ENCODE peak calls at places on chromosomes 13 and 19, in seven cellular contexts. One of them, this sample, is unnamed.

GRCh38 chr19:7737215-7737614 is 5.3 kb upstream of the CLEC4G start:
- DNase-seq in GM12878: no peak
- DNase-seq in K562: no peak
- DNase-seq in SK-N-SH: no peak
- DNase-seq in transverse colon: no peak
- DNase-seq in esophagus muscularis mucosa: no peak
- DNase-seq in stomach: no peak
- DNase-seq in this sample: peak

GRCh38 chr13:53174550-53174949 is 145.9 kb downstream of the OLFM4 start:
- DNase-seq in GM12878: no peak
- DNase-seq in K562: no peak
- DNase-seq in SK-N-SH: no peak
- DNase-seq in transverse colon: no peak
- DNase-seq in esophagus muscularis mucosa: no peak
- DNase-seq in stomach: no peak
- DNase-seq in this sample: no peak

GRCh38 chr19:43725468-43725867 is 9.6 kb downstream of the IRGC start:
- DNase-seq in GM12878: peak
- DNase-seq in K562: no peak
- DNase-seq in SK-N-SH: no peak
- DNase-seq in transverse colon: no peak
- DNase-seq in esophagus muscularis mucosa: no peak
- DNase-seq in stomach: no peak
- DNase-seq in this sample: no peak

GRCh38 chr19:35013820-35014754 is 14.0 kb downstream of the GRAMD1A start:
- DNase-seq in GM12878: no peak
- DNase-seq in K562: no peak
- DNase-seq in SK-N-SH: peak
- DNase-seq in transverse colon: peak
- DNase-seq in esophagus muscularis mucosa: no peak
- DNase-seq in stomach: no peak
- DNase-seq in this sample: peak

GRCh38 chr13:62682788-62683187 is 1267.1 kb upstream of the PCDH20 start:
- DNase-seq in GM12878: no peak
- DNase-seq in K562: no peak
- DNase-seq in SK-N-SH: no peak
- DNase-seq in transverse colon: no peak
- DNase-seq in esophagus muscularis mucosa: no peak
- DNase-seq in stomach: no peak
- DNase-seq in this sample: no peak

GRCh38 chr13:113528101-113528797 is 37.7 kb upstream of the DCUN1D2 start:
- DNase-seq in GM12878: no peak
- DNase-seq in K562: no peak
- DNase-seq in SK-N-SH: no peak
- DNase-seq in transverse colon: no peak
- DNase-seq in esophagus muscularis mucosa: no peak
- DNase-seq in stomach: peak
- DNase-seq in this sample: peak

GRCh38 chr13:29434217-29434940 is 161.1 kb downstream of the SLC7A1 start:
- DNase-seq in GM12878: peak
- DNase-seq in K562: no peak
- DNase-seq in SK-N-SH: peak
- DNase-seq in transverse colon: no peak
- DNase-seq in esophagus muscularis mucosa: no peak
- DNase-seq in stomach: no peak
- DNase-seq in this sample: no peak

GRCh38 chr13:46382224-46382623 is 4.8 kb downstream of the RUBCNL start:
- DNase-seq in GM12878: no peak
- DNase-seq in K562: no peak
- DNase-seq in SK-N-SH: no peak
- DNase-seq in transverse colon: no peak
- DNase-seq in esophagus muscularis mucosa: no peak
- DNase-seq in stomach: no peak
- DNase-seq in this sample: no peak

GRCh38 chr19:18519962-18520847 is 1.7 kb downstream of the ELL start:
- DNase-seq in GM12878: no peak
- DNase-seq in K562: no peak
- DNase-seq in SK-N-SH: peak
- DNase-seq in transverse colon: peak
- DNase-seq in esophagus muscularis mucosa: no peak
- DNase-seq in stomach: peak
- DNase-seq in this sample: peak
- TF ChIP-seq EP300 in GM12878: no peak
- TF ChIP-seq EP300 in K562: no peak
- TF ChIP-seq EP300 in SK-N-SH: no peak
- TF ChIP-seq EP300 in transverse colon: no peak
- TF ChIP-seq EP300 in esophagus muscularis mucosa: no peak
- TF ChIP-seq EP300 in stomach: no peak
- TF ChIP-seq EP300 in this sample: no peak

GRCh38 chr19:58440556-58440955 is 603 bp upstream of the ZNF132 start:
- DNase-seq in GM12878: no peak
- DNase-seq in K562: no peak
- DNase-seq in SK-N-SH: no peak
- DNase-seq in transverse colon: no peak
- DNase-seq in esophagus muscularis mucosa: no peak
- DNase-seq in stomach: no peak
- DNase-seq in this sample: no peak

GRCh38 chr19:58434217-58434616 is 5.7 kb downstream of the ZNF132 start:
- DNase-seq in GM12878: no peak
- DNase-seq in K562: no peak
- DNase-seq in SK-N-SH: no peak
- DNase-seq in transverse colon: no peak
- DNase-seq in esophagus muscularis mucosa: no peak
- DNase-seq in stomach: no peak
- DNase-seq in this sample: no peak

DNA sequence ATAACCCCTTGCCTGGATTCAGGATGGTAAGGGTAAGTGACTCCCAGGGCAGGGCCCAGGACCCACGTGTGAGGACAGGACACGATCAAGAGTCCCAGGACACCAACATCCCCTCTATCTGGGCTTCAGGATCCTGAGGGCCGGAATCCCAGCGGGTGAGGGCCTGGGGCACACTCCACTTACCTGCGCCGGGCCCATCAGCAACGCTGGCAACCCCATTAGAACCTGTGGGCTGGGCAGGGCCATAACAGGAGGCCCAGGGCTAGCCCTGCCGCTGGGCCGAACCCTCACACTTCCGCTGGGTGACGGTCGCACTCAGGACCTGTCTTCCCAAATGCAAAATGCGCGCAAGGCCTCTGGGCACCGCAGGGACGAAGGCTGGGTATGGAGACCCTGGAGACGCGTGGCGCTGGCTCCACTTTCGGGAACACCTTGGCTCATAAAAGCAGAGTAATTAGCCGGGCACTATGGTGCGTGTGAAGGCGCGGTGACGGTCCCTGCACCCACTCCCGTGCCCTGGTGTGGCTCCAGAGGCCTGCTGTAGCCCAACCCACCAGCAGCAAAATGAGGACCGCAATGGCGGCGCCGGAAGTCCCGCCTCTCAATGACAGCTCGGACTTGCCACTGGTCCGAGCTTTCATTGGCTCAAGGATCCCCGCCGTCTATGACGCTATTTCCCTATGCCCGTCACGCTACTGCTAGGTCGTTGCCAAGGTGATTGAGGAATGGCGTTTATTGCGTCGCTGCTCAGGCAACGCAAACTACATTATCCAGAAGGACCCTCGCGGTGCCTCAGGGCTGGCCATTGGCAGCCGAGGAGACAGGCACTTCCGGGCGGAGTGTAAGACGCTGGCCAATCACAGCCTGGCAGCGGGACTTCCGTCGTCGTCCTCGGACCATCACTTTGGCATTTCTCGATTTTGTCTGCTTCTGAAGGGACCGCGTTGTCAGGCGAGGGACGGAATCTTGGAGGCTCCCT is at the start of gene ZNF132:
- DNase-seq in GM12878: peak
- DNase-seq in K562: no peak
- DNase-seq in SK-N-SH: peak
- DNase-seq in transverse colon: peak
- DNase-seq in esophagus muscularis mucosa: peak
- DNase-seq in stomach: peak
- DNase-seq in this sample: peak
- TF ChIP-seq POLR2AphosphoS5 in GM12878: peak
- TF ChIP-seq POLR2AphosphoS5 in K562: no peak
- TF ChIP-seq POLR2AphosphoS5 in SK-N-SH: peak
- TF ChIP-seq POLR2AphosphoS5 in transverse colon: peak
- TF ChIP-seq POLR2AphosphoS5 in esophagus muscularis mucosa: peak
- TF ChIP-seq POLR2AphosphoS5 in stomach: peak
- TF ChIP-seq POLR2AphosphoS5 in this sample: peak

DNA sequence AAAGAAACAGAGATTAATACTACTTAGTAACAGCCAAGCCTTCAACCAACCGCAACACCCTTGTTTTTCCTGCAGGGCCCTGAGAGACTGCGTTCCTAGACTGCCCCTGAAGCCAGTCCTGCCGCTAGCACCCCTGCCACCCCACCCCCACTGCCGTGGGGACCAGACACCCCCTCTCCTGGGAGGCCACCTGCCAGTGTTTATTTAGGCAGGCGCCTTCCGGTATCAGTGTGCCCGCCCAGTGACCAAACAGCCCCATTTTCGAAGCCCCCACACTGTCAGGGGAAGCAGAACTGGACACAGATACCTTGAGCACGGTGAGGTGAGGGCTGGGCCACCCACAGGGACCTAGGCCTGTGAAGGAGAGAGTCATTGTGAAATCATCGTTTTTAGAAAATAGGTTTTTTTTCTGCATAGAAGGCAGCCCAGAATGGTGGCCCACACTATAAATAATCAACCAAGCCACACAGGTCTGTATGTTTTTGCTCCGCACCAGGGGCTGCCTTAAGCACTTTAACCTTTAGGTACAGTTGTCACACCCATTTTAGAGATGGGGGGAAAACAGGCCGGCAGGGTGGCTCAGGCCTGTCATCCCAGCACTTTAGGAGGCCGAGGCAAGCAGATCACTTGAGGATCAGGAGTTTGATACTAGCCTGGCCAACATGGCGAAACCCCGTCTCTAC is 3.5 kb upstream of the TLE5 start:
- DNase-seq in GM12878: peak
- DNase-seq in K562: no peak
- DNase-seq in SK-N-SH: peak
- DNase-seq in transverse colon: peak
- DNase-seq in esophagus muscularis mucosa: no peak
- DNase-seq in stomach: peak
- DNase-seq in this sample: no peak
- TF ChIP-seq EP300 in GM12878: no peak
- TF ChIP-seq EP300 in K562: no peak
- TF ChIP-seq EP300 in SK-N-SH: no peak
- TF ChIP-seq EP300 in transverse colon: no peak
- TF ChIP-seq EP300 in esophagus muscularis mucosa: no peak
- TF ChIP-seq EP300 in stomach: no peak
- TF ChIP-seq EP300 in this sample: no peak

GRCh38 chr19:3606174-3606689 is 443 bp downstream of the TBXA2R start:
- DNase-seq in GM12878: no peak
- DNase-seq in K562: peak
- DNase-seq in SK-N-SH: peak
- DNase-seq in transverse colon: peak
- DNase-seq in esophagus muscularis mucosa: no peak
- DNase-seq in stomach: peak
- DNase-seq in this sample: peak

GRCh38 chr19:3607398-3608078 is 863 bp upstream of the TBXA2R start:
- DNase-seq in GM12878: no peak
- DNase-seq in K562: peak
- DNase-seq in SK-N-SH: peak
- DNase-seq in transverse colon: no peak
- DNase-seq in esophagus muscularis mucosa: no peak
- DNase-seq in stomach: no peak
- DNase-seq in this sample: no peak

GRCh38 chr19:3608079-3608641 is 1.5 kb upstream of the TBXA2R start:
- DNase-seq in GM12878: no peak
- DNase-seq in K562: no peak
- DNase-seq in SK-N-SH: no peak
- DNase-seq in transverse colon: no peak
- DNase-seq in esophagus muscularis mucosa: no peak
- DNase-seq in stomach: no peak
- DNase-seq in this sample: no peak

GRCh38 chr19:3605770-3606169 is 905 bp downstream of the TBXA2R start:
- DNase-seq in GM12878: no peak
- DNase-seq in K562: no peak
- DNase-seq in SK-N-SH: no peak
- DNase-seq in transverse colon: no peak
- DNase-seq in esophagus muscularis mucosa: no peak
- DNase-seq in stomach: no peak
- DNase-seq in this sample: no peak

GRCh38 chr19:3606690-3607289 is at the start of gene TBXA2R:
- DNase-seq in GM12878: no peak
- DNase-seq in K562: peak
- DNase-seq in SK-N-SH: peak
- DNase-seq in transverse colon: peak
- DNase-seq in esophagus muscularis mucosa: no peak
- DNase-seq in stomach: peak
- DNase-seq in this sample: peak
- TF ChIP-seq POLR2AphosphoS5 in GM12878: no peak
- TF ChIP-seq POLR2AphosphoS5 in K562: no peak
- TF ChIP-seq POLR2AphosphoS5 in SK-N-SH: no peak
- TF ChIP-seq POLR2AphosphoS5 in transverse colon: no peak
- TF ChIP-seq POLR2AphosphoS5 in esophagus muscularis mucosa: peak
- TF ChIP-seq POLR2AphosphoS5 in stomach: no peak
- TF ChIP-seq POLR2AphosphoS5 in this sample: peak

DNA sequence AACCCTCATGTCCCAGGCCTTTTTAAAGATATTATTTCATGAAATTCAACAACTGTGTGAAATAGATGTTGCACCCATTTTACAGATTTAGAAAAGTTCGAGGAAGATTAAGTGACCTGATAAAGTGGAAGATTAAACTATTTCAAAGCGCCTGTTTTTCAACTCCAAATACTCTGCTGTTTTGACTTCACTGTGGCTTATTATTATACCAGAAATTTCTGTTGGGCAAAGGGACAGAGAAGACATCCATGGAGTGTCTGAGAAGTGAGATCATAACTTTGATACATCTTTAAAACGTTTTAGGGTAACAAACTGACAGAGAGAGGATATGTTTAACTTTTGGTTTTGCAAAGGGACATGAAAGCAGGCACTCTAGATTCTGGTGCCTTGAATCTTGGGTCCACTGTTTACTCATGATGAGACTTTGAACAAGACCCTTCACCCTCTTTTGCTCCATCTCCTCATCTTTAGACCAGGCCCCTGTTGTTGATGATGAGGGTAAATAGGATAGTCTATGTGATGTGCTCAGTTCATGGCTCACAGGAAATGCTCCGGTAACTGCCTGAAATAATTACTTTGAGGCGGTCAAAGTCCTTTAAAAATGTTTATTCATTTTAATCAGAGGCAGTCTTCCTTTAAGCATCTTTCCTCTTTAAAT is 55.4 kb downstream of the RFC3 start:
- DNase-seq in GM12878: no peak
- DNase-seq in K562: no peak
- DNase-seq in SK-N-SH: no peak
- DNase-seq in transverse colon: no peak
- DNase-seq in esophagus muscularis mucosa: no peak
- DNase-seq in stomach: no peak
- DNase-seq in this sample: no peak
- TF ChIP-seq EP300 in GM12878: no peak
- TF ChIP-seq EP300 in K562: no peak
- TF ChIP-seq EP300 in SK-N-SH: no peak
- TF ChIP-seq EP300 in transverse colon: no peak
- TF ChIP-seq EP300 in esophagus muscularis mucosa: no peak
- TF ChIP-seq EP300 in stomach: no peak
- TF ChIP-seq EP300 in this sample: no peak

GRCh38 chr13:20943519-20944012 is 41.0 kb upstream of the XPO4 start:
- DNase-seq in GM12878: no peak
- DNase-seq in K562: peak
- DNase-seq in SK-N-SH: peak
- DNase-seq in transverse colon: peak
- DNase-seq in esophagus muscularis mucosa: peak
- DNase-seq in stomach: peak
- DNase-seq in this sample: peak
- TF ChIP-seq POLR2AphosphoS5 in GM12878: no peak
- TF ChIP-seq POLR2AphosphoS5 in K562: no peak
- TF ChIP-seq POLR2AphosphoS5 in SK-N-SH: no peak
- TF ChIP-seq POLR2AphosphoS5 in transverse colon: peak
- TF ChIP-seq POLR2AphosphoS5 in esophagus muscularis mucosa: peak
- TF ChIP-seq POLR2AphosphoS5 in stomach: peak
- TF ChIP-seq POLR2AphosphoS5 in this sample: peak